ENCODE peak calls at places on chromosomes 16 and 17, in five cellular contexts. J is left lung; K is aorta; D is stimulated activated CD4-positive, alpha-beta T cell treated with anti-CD3 and anti-CD28 coated beads, Interleukin-15, amount 100 ng/mL, for 1 hour; P is T-cell. E is an unnamed sample.

GRCh38 chr17:70139449-70139993 is 29.8 kb upstream of the KCNJ2 start:
- DNase-seq in J (no peak), K (no peak), D (no peak), P (no peak), E (no peak)

GRCh38 chr17:69339937-69340336 is 13.0 kb upstream of the ABCA5 start:
- DNase-seq in J (no peak), K (no peak), D (no peak), P (no peak), E (no peak)

GRCh38 chr17:76820523-76820922 is 47.7 kb upstream of the MGAT5B start:
- DNase-seq in J (no peak), K (no peak), D (no peak), P (no peak), E (no peak)

GRCh38 chr16:80347900-80348299 is 192.9 kb upstream of the DYNLRB2 start:
- DNase-seq in J (peak), K (peak), D (no peak), P (no peak), E (no peak)

GRCh38 chr16:2471653-2472487 is 773 bp downstream of the NTN3 start:
- DNase-seq in J (no peak), K (no peak), D (no peak), P (no peak), E (no peak)

GRCh38 chr16:2778692-2778958 is 1.5 kb upstream of the ELOB start:
- DNase-seq in J (peak), K (peak), D (no peak), P (no peak), E (no peak)

GRCh38 chr17:57735707-57736106 is 9.4 kb downstream of the CCDC182 start:
- DNase-seq in J (no peak), K (no peak), D (no peak), P (no peak), E (no peak)

GRCh38 chr17:50609376-50610074 is 25.2 kb upstream of the ABCC3 start:
- DNase-seq in J (no peak), K (no peak), D (no peak), P (no peak), E (no peak)

GRCh38 chr17:79451167-79451566 is 159.7 kb downstream of the RBFOX3 start:
- DNase-seq in J (no peak), K (no peak), D (no peak), P (no peak), E (no peak)

GRCh38 chr16:67166035-67166882 is 1.7 kb downstream of the HSF4 start:
- DNase-seq in J (no peak), K (no peak), D (no peak), P (no peak), E (no peak)

GRCh38 chr17:49337900-49338299 is 24.1 kb downstream of the ZNF652 start:
- DNase-seq in J (no peak), K (no peak), D (no peak), P (no peak), E (no peak)

GRCh38 chr17:28956861-28957260 is 5.5 kb upstream of the PHF12 start:
- DNase-seq in J (no peak), K (peak), D (no peak), P (no peak), E (no peak)

GRCh38 chr16:27818231-27818630 is 245.3 kb downstream of the GSG1L start:
- DNase-seq in J (peak), K (peak), D (no peak), P (no peak), E (no peak)